ENCODE peak calls at places on chromosome 16, in eight cellular contexts. M is BJ; F is upper lobe of right lung; R is CD8-positive, alpha-beta T cell; V is HepG2; W is esophagus squamous epithelium; U is HFF-Myc; G is GM12865. D is an unnamed sample.

GRCh38 chr16:4733747-4734062 is 366 bp downstream of the ANKS3 start:
- DNase-seq in M (no peak), F (no peak), R (peak), V (no peak), W (no peak), U (no peak), G (no peak), D (no peak)

GRCh38 chr16:70252355-70252988 is 732 bp upstream of the EXOSC6 start:
- DNase-seq in M (no peak), F (no peak), R (no peak), V (no peak), W (no peak), U (no peak), G (no peak), D (peak)

GRCh38 chr16:56858375-56858774 is 6.6 kb upstream of the SLC12A3 start:
- DNase-seq in M (no peak), F (no peak), R (no peak), V (no peak), W (no peak), U (no peak), G (peak), D (no peak)

GRCh38 chr16:81527477-81528178 is 83.0 kb downstream of the CMIP start:
- DNase-seq in M (no peak), F (no peak), R (no peak), V (no peak), W (no peak), U (no peak), G (no peak), D (no peak)

GRCh38 chr16:74793571-74793970 is 19.0 kb upstream of the FA2H start:
- DNase-seq in M (no peak), F (no peak), R (no peak), V (no peak), W (no peak), U (no peak), G (no peak), D (no peak)

GRCh38 chr16:10578474-10579316 is 1.7 kb downstream of the EMP2 start:
- DNase-seq in M (no peak), F (peak), R (no peak), V (peak), W (no peak), U (no peak), G (no peak), D (no peak)

GRCh38 chr16:57091990-57092785 is at the start of gene CPNE2:
- DNase-seq in M (no peak), F (peak), R (no peak), V (no peak), W (no peak), U (no peak), G (peak), D (no peak)

GRCh38 chr16:48862087-48862532 is 252.1 kb upstream of the N4BP1 start:
- DNase-seq in M (peak), F (no peak), R (no peak), V (no peak), W (no peak), U (peak), G (no peak), D (no peak)

GRCh38 chr16:55508271-55508921 is 476 bp upstream of the LPCAT2 start:
- DNase-seq in M (no peak), F (no peak), R (no peak), V (no peak), W (no peak), U (no peak), G (no peak), D (no peak)

GRCh38 chr16:81774348-81774747 is 4.7 kb upstream of the PLCG2 start:
- DNase-seq in M (no peak), F (no peak), R (no peak), V (no peak), W (no peak), U (no peak), G (peak), D (no peak)

GRCh38 chr16:17365591-17366298 is 105.0 kb downstream of the XYLT1 start:
- DNase-seq in M (no peak), F (no peak), R (no peak), V (no peak), W (no peak), U (no peak), G (no peak), D (no peak)

GRCh38 chr16:88856122-88856827 is 472 bp downstream of the GALNS start:
- DNase-seq in M (no peak), F (peak), R (no peak), V (no peak), W (no peak), U (no peak), G (no peak), D (no peak)

GRCh38 chr16:14501331-14502255 is 128.5 kb downstream of the PARN start:
- DNase-seq in M (peak), F (peak), R (no peak), V (peak), W (no peak), U (peak), G (peak), D (no peak)

GRCh38 chr16:30779596-30779995 is 7.4 kb downstream of the ZNF629 start:
- DNase-seq in M (no peak), F (no peak), R (no peak), V (no peak), W (no peak), U (no peak), G (no peak), D (no peak)

GRCh38 chr16:30780021-30780420 is 7.0 kb downstream of the ZNF629 start:
- DNase-seq in M (no peak), F (no peak), R (no peak), V (no peak), W (no peak), U (no peak), G (no peak), D (no peak)

GRCh38 chr16:30778549-30779244 is 8.3 kb downstream of the ZNF629 start:
- DNase-seq in M (no peak), F (no peak), R (no peak), V (no peak), W (no peak), U (no peak), G (peak), D (no peak)

GRCh38 chr16:30775381-30776099 is 11.5 kb downstream of the ZNF629 start:
- DNase-seq in M (peak), F (peak), R (peak), V (peak), W (no peak), U (peak), G (peak), D (no peak)

GRCh38 chr16:30777591-30778297 is 9.3 kb downstream of the ZNF629 start:
- DNase-seq in M (no peak), F (no peak), R (no peak), V (no peak), W (no peak), U (no peak), G (no peak), D (no peak)
- TF ChIP-seq CTCF in M (no peak), F (no peak), R (no peak), V (no peak), W (no peak), U (no peak), G (no peak), D (no peak)

GRCh38 chr16:30972872-30973271 is 12.1 kb upstream of the HSD3B7 start:
- DNase-seq in M (no peak), F (no peak), R (no peak), V (peak), W (no peak), U (no peak), G (no peak), D (no peak)
- TF ChIP-seq CTCF in M (no peak), F (no peak), R (no peak), V (no peak), W (no peak), U (peak), G (no peak), D (peak)

DNA sequence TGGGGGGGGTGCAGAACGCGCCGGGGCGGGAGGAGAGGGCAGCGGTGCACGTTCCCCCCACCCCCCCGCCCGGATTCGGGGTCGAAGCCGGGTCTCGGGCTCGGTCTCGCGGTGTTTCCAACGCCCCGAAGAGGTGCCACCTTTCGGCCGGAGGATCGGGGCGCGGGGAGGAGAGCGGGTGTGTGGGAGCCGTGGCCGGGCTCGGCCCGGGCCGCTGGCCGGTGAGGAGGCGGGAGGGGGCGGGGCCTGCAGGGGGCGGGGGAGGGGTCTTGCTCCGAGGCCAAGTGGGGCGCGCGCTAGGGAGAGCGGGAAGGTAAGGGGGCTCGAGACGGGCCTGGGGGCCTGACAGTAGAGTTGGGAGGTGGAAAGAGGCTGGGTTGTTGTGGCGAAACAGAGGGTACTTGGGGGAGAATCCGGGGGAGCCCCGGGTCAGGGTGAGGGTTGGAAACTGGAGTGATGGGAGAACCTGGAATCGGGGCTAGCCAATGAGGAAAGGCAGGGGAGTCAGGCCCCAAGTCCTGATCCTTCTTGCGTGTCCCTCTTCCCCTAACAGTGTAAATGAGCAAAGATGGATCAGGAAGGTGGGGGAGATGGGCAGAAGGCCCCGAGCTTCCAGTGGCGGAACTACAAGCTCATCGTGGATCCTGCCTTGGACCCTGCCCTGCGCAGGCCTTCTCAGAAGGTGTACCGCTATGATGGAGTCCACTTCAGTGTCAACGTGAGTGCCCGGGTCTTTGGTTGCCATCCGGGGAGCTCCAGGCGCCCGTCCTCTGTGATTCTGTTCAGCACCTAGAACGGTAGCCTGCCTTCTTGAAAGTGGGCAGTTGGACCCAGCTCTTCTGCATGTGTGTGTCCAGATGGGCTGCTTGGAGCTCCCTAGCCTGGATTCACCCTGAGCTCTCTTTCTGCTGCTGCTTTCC is 870 bp downstream of the SETD1A start:
- DNase-seq in M (no peak), F (peak), R (no peak), V (peak), W (no peak), U (no peak), G (peak), D (no peak)
- TF ChIP-seq CTCF in M (no peak), F (no peak), R (no peak), V (peak), W (no peak), U (no peak), G (no peak), D (peak)

GRCh38 chr16:27080870-27081269 is 14.1 kb downstream of the C16orf82 start:
- DNase-seq in M (no peak), F (no peak), R (no peak), V (peak), W (no peak), U (no peak), G (peak), D (no peak)
- TF ChIP-seq CTCF in M (peak), F (peak), R (no peak), V (peak), W (no peak), U (peak), G (peak), D (peak)

D was measured in chondrocyte.